ENCODE peak calls at places on chromosomes 11 and 22, in four cellular contexts. X is K562, R is HepG2, K is GM12878. S is an unnamed sample.

GRCh38 chr11:74559110-74559933 is 33.1 kb upstream of the POLD3 start:
- DNase-seq in X (no peak), R (peak; percentile 81), K (no peak), S (no peak)

GRCh38 chr11:63699906-63700305 is 18.6 kb downstream of the RTN3 start:
- DNase-seq in X (no peak), R (no peak), K (no peak), S (no peak)

GRCh38 chr22:43861529-43861928 is 784 bp downstream of the SULT4A1 start:
- DNase-seq in X (no peak), R (no peak), K (no peak), S (peak; percentile 14)

GRCh38 chr11:46918087-46918751 is at the start of gene LRP4:
- DNase-seq in X (peak; percentile 92), R (no peak), K (no peak), S (peak; percentile 68)

GRCh38 chr11:74570266-74571061 is 21.9 kb upstream of the POLD3 start:
- DNase-seq in X (peak; percentile 71), R (peak; percentile 57), K (no peak), S (peak; percentile 53)

GRCh38 chr22:41197808-41198585 is 7.1 kb upstream of the L3MBTL2 start:
- DNase-seq in X (peak; percentile 29), R (no peak), K (no peak), S (peak; percentile 37)

GRCh38 chr11:110162216-110162615 is 69.0 kb downstream of the ZC3H12C start:
- DNase-seq in X (no peak), R (no peak), K (no peak), S (no peak)

GRCh38 chr11:120605469-120605868 is 93.9 kb downstream of the GRIK4 start:
- DNase-seq in X (no peak), R (no peak), K (no peak), S (no peak)

GRCh38 chr11:9293646-9294045 is 20.7 kb downstream of the TMEM41B start:
- DNase-seq in X (no peak), R (no peak), K (no peak), S (no peak)

GRCh38 chr11:78444726-78445125 is 27.1 kb upstream of the GAB2 start:
- DNase-seq in X (no peak), R (no peak), K (no peak), S (no peak)

GRCh38 chr11:126352934-126353801 is 2.3 kb upstream of the ST3GAL4 start:
- DNase-seq in X (peak; percentile 52), R (peak; percentile 29), K (peak; percentile 15), S (no peak)

GRCh38 chr11:2794947-2795346 is 90.6 kb downstream of the CDKN1C start:
- DNase-seq in X (no peak), R (no peak), K (no peak), S (peak; percentile 6)

GRCh38 chr11:28961726-28962125 is 853.5 kb downstream of the METTL15 start:
- DNase-seq in X (no peak), R (no peak), K (no peak), S (no peak)

GRCh38 chr11:1830500-1831223 is 4.1 kb upstream of the SYT8 start:
- DNase-seq in X (no peak), R (peak; percentile 74), K (no peak), S (no peak)

GRCh38 chr11:8250446-8250845 is 13.2 kb downstream of the LMO1 start:
- DNase-seq in X (no peak), R (no peak), K (no peak), S (peak; percentile 3)

GRCh38 chr22:46799626-46800025 is 37.2 kb downstream of the TBC1D22A start:
- DNase-seq in X (no peak), R (no peak), K (no peak), S (no peak)

GRCh38 chr11:69655479-69656394 is 14.8 kb downstream of the CCND1 start:
- DNase-seq in X (no peak), R (no peak), K (no peak), S (no peak)

GRCh38 chr11:17739945-17740338 is 5.4 kb downstream of the KCNC1 start:
- DNase-seq in X (no peak), R (no peak), K (no peak), S (no peak)

GRCh38 chr11:111910637-111911562 is 670 bp downstream of the CRYAB start:
- DNase-seq in X (peak; percentile 65), R (no peak), K (no peak), S (no peak)

GRCh38 chr11:70493089-70493474 is 94.8 kb downstream of the CTTN start:
- DNase-seq in X (no peak), R (no peak), K (no peak), S (no peak)

GRCh38 chr11:110092577-110093406 is at the start of gene ZC3H12C:
- DNase-seq in X (peak; percentile 80), R (peak; percentile 84), K (no peak), S (peak; percentile 79)

GRCh38 chr11:123719452-123719851 is 22.0 kb downstream of the ZNF202 start:
- DNase-seq in X (no peak), R (no peak), K (no peak), S (no peak)

GRCh38 chr22:23236440-23237139 is 56.3 kb downstream of the BCR start:
- DNase-seq in X (peak; percentile 60), R (no peak), K (no peak), S (no peak)

GRCh38 chr11:13278620-13279486 is 1.3 kb downstream of the BMAL1 start:
- DNase-seq in X (no peak), R (no peak), K (no peak), S (peak; percentile 55)

GRCh38 chr11:7546324-7546791 is 32.6 kb downstream of the PPFIBP2 start:
- DNase-seq in X (no peak), R (no peak), K (no peak), S (no peak)

GRCh38 chr22:22710719-22711531 is 66.5 kb downstream of the GGTLC2 start:
- DNase-seq in X (peak; percentile 100), R (peak; percentile 15), K (no peak), S (peak; percentile 83)

GRCh38 chr11:6735306-6735705 is 36.5 kb downstream of the OR2AG2 start:
- DNase-seq in X (no peak), R (no peak), K (no peak), S (no peak)

GRCh38 chr11:35763772-35764171 is 101.2 kb downstream of the TRIM44 start:
- DNase-seq in X (no peak), R (no peak), K (no peak), S (no peak)
- TF ChIP-seq CREM in X (no peak), R (no peak), K (no peak), S (no peak)

GRCh38 chr11:66417000-66417399 is 3.8 kb upstream of the NPAS4 start:
- DNase-seq in X (no peak), R (no peak), K (no peak), S (no peak)
- TF ChIP-seq NR2C2 in X (no peak), R (no peak), K (no peak), S (no peak)

GRCh38 chr11:72228229-72228843 is 3.8 kb downstream of the INPPL1 start:
- DNase-seq in X (no peak), R (no peak), K (no peak), S (no peak)

GRCh38 chr11:72229336-72229924 is 4.9 kb downstream of the INPPL1 start:
- DNase-seq in X (no peak), R (no peak), K (no peak), S (no peak)

GRCh38 chr11:72226701-72227100 is 2.1 kb downstream of the INPPL1 start:
- DNase-seq in X (no peak), R (no peak), K (no peak), S (no peak)

GRCh38 chr11:72228844-72229231 is 4.3 kb downstream of the INPPL1 start:
- DNase-seq in X (no peak), R (no peak), K (no peak), S (no peak)

DNA sequence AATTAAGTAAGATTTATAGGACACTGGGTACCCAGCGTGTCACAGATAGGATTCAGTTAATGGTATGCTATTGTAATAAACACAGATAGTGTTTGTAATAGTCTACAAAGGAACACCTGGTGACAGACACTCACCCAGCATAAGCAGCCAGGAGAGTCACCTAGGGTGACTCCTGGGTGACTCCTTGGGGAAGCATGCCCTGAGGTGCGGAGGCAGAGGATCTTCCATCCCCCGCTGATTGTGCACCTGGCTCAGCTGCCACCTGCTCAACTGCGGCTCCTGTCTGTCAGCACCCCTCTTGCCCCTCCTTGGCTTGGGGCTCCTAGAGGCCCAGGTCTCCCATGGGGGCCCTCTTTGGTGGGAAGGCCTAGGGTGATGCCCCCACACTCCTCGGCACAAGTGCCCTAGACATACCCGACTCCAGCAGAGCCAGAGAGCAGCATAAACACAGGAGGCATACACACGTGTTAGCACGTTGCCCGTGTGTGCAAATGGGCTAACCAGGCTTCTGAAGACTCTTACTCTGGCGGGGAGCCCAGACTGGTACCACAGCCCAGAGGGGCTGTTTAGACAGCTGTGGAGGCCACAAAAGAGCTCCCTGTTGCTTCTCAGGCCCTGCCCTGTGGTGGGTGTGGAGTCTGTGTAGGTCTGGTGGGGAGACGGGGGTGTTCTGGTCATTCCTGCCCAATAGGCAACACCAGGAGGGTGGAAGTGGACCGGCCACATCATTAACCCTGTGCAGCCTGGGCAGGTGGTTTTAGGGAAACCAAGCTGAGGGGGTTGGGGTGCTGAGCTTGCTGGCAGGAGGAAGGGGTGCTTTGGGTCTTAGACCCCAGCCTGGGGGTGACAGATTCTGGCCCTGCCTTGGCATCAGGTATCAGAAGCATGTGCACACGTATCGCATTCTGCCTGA is 3.0 kb downstream of the INPPL1 start:
- DNase-seq in X (no peak), R (no peak), K (no peak), S (no peak)
- TF ChIP-seq CREM in X (no peak), R (no peak), K (no peak), S (no peak)

DNA sequence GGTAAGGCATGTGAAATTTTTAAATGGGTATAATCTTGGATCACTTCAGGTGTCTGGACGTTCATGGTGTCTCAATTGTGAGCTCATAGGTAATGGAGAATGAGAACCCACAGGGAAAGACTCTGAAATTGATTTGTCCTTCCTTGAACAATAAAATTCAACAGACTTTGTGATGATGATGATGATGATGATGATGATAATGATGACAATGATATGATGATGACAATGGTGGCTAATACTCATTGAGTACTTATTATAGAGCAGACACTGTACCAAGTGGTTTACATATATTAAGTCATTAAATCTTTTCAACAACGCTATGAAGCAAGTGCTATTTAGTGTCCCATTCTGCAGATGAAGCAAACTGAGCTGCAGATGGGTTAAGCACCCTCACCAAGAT is 86.6 kb upstream of the BDNF start:
- DNase-seq in X (no peak), R (no peak), K (no peak), S (no peak)
- TF ChIP-seq NR2C2 in X (no peak), R (no peak), K (no peak), S (no peak)

DNA sequence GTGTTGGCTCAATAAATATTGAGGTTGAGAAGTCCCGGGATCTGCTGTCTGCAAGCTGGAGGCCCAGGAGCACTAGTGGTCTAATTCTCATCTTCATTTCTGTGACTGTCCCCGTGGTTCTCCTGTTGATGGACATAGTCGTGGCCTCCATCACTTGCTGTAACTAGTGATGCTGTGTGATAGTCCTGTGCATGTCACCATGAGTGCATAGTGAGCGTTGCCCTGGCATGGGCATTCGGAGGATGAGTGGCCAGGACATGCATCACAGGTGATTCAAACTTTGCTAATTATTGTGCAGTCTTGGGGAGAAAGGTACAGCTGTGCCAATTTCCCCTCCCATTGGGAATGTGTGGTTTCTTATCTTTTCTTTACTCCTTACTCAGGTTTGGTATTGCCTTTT is 902.2 kb downstream of the BRD1 start:
- DNase-seq in X (no peak), R (no peak), K (no peak), S (no peak)
- TF ChIP-seq CREM in X (no peak), R (no peak), K (no peak), S (no peak)

GRCh38 chr11:85685820-85686459 is at the start of gene CCDC89:
- DNase-seq in X (no peak), R (peak; percentile 68), K (no peak), S (no peak)
- TF ChIP-seq NR2C2 in X (no peak), R (no peak), K (no peak), S (no peak)

GRCh38 chr11:201936-202335 is 5.3 kb downstream of the BET1L start:
- DNase-seq in X (no peak), R (no peak), K (no peak), S (peak; percentile 6)
- TF ChIP-seq CREM in X (no peak), R (no peak), K (no peak), S (no peak)